ENCODE peak calls at places on chromosomes 4 and X, in five cellular contexts. V is uterus; U is tibial nerve; A is CD4-positive, CD25-positive, alpha-beta regulatory T cell; P is cardiac muscle cell. Z is an unnamed sample.
A peak's percentile ranks its signal among the peaks of the same experiment; 100 is the strongest.

GRCh38 chrX:1529756-1530155 is 7.2 kb downstream of the P2RY8 start:
- DNase-seq in P (no peak), V (no peak), U (no peak), A (no peak), Z (no peak)

GRCh38 chrX:130263016-130263415 is 5.7 kb downstream of the ZNF280C start:
- DNase-seq in V (no peak), A (no peak), P (no peak), U (no peak), Z (no peak)

GRCh38 chrX:108734426-108734825 is 1.9 kb downstream of the IRS4 start:
- DNase-seq in P (no peak), A (no peak), U (no peak), V (no peak), Z (no peak)

GRCh38 chr4:7831330-7831729 is 108.3 kb downstream of the AFAP1 start:
- DNase-seq in V (no peak), A (peak; percentile 56), U (no peak), P (no peak), Z (no peak)

GRCh38 chr4:100641326-100641725 is 123.5 kb upstream of the EMCN start:
- DNase-seq in A (no peak), V (no peak), P (no peak), U (no peak), Z (no peak)

GRCh38 chr4:83535520-83535944 is 376 bp upstream of the GPAT3 start:
- DNase-seq in U (no peak), P (peak; percentile 36), V (peak; percentile 32), A (peak; percentile 20), Z (peak; percentile 39)

GRCh38 chrX:1292581-1293310 is 24.1 kb downstream of the CSF2RA start:
- DNase-seq in V (no peak), U (no peak), P (peak; percentile 62), A (no peak), Z (no peak)

GRCh38 chr4:187383181-187383580 is 612.4 kb upstream of the ZFP42 start:
- DNase-seq in P (no peak), A (no peak), U (no peak), V (no peak), Z (no peak)

GRCh38 chrX:53654378-53654777 is 32.1 kb downstream of the HUWE1 start:
- DNase-seq in P (no peak), A (no peak), U (no peak), V (no peak), Z (no peak)

GRCh38 chrX:102988517-102988916 is 51.4 kb downstream of the RAB40AL start:
- DNase-seq in U (no peak), A (no peak), V (no peak), P (no peak), Z (no peak)

GRCh38 chr4:4260185-4260751 is 12.2 kb upstream of the TMEM128 start:
- DNase-seq in V (no peak), U (no peak), A (peak; percentile 80), P (no peak), Z (peak; percentile 57)

GRCh38 chr4:13907255-13907751 is 279.8 kb upstream of the BOD1L1 start:
- DNase-seq in U (no peak), P (no peak), V (no peak), A (no peak), Z (no peak)

GRCh38 chrX:10529344-10529743 is 91.0 kb downstream of the MID1 start:
- DNase-seq in P (no peak), V (no peak), A (no peak), U (no peak), Z (no peak)

GRCh38 chr4:89136525-89136924 is 25.2 kb downstream of the TIGD2 start:
- DNase-seq in P (no peak), A (no peak), V (no peak), U (no peak), Z (no peak)

GRCh38 chrX:40273356-40274050 is 175.7 kb upstream of the BCOR start:
- DNase-seq in P (peak; percentile 46), U (no peak), A (no peak), V (peak; percentile 40), Z (no peak)

GRCh38 chr4:6663596-6664393 is 23.3 kb downstream of the MRFAP1 start:
- DNase-seq in A (no peak), U (no peak), V (no peak), P (no peak), Z (no peak)

GRCh38 chrX:153411988-153412574 is 809 bp downstream of the ZFP92 start:
- DNase-seq in U (no peak), P (no peak), A (no peak), V (no peak), Z (no peak)

GRCh38 chr4:105474110-105474518 is 252 bp upstream of the PPA2 start:
- DNase-seq in U (peak; percentile 76), V (peak; percentile 85), A (no peak), P (no peak), Z (no peak)

GRCh38 chr4:74537459-74537858 is 92.5 kb downstream of the AREG start:
- DNase-seq in P (no peak), V (no peak), A (no peak), U (no peak), Z (no peak)

GRCh38 chr4:74539043-74539790 is 94.3 kb downstream of the AREG start:
- DNase-seq in P (no peak), V (no peak), U (no peak), A (no peak), Z (no peak)

GRCh38 chr4:74543247-74543670 is 98.3 kb downstream of the AREG start:
- DNase-seq in A (peak; percentile 42), V (no peak), U (no peak), P (no peak), Z (peak; percentile 36)

GRCh38 chr4:74541611-74542177 is 96.8 kb downstream of the AREG start:
- DNase-seq in U (no peak), A (no peak), V (no peak), P (no peak), Z (no peak)

DNA sequence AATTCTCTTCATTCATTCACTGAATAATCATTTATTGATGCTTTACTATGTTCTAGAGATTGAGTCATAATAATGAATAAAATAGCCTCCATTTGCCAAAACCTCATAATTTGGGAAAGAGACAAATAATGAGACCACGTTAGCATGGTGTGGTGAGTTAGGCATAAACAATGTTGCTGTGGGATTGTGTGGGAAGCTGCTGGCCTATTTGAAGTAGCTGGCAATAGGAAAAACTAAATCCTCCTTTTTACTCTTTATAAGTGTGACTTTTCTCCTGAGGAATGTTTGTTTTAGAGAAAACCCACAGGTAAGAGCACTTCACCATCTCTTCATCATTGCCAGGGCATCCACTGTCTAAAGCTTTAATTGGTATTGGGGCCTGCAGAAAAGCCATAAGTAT is 95.3 kb downstream of the AREG start:
- DNase-seq in A (no peak), P (no peak), V (no peak), U (no peak), Z (no peak)
- H3K27ac ChIP-seq in A (no peak overlapping the region), P (no peak overlapping the region), V (no peak overlapping the region), U (no peak overlapping the region), Z (no peak overlapping the region)

GRCh38 chr4:38381788-38382187 is 282.2 kb upstream of the KLF3 start:
- DNase-seq in V (peak; percentile 41), U (no peak), P (no peak), A (no peak), Z (no peak)

GRCh38 chr4:38385286-38386010 is 278.6 kb upstream of the KLF3 start:
- DNase-seq in P (no peak), U (no peak), A (no peak), V (no peak), Z (no peak)

GRCh38 chr4:38384962-38385285 is 279.1 kb upstream of the KLF3 start:
- DNase-seq in V (no peak), U (no peak), P (no peak), A (no peak), Z (no peak)

GRCh38 chr4:38382492-38382891 is 281.5 kb upstream of the KLF3 start:
- DNase-seq in U (no peak), V (no peak), P (no peak), A (no peak), Z (no peak)

DNA sequence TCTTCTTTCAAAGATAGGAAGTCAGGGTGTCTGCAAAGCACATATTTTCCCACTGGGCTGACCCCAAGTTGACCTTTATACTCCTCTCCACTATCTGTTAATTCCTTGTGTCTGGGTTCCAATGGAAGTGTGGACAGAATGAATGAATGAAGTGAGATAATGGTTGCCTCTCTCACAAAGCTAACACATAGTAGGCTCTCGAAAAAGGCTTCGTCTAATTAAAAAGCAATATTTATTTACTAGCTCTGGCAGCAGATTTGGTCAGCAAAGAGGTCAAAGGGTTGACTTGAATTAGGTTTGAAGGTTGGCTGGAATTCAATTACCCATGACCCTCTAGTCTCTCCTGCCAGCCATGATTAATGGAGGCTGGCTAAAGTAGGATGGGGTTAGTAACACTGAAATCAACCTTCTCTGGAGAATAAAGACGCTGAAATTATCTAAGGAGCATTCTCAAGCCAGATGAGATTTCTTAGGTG is 280.3 kb upstream of the KLF3 start:
- DNase-seq in A (no peak), U (no peak), V (no peak), P (no peak), Z (no peak)
- H3K4me1 ChIP-seq in A (no peaks in the 10 kb centered on the region), U (no peaks in the 10 kb centered on the region), V (peaks cover 8% of the 10 kb centered on the region), P (peaks cover 7% of the 10 kb centered on the region), Z (no peaks in the 10 kb centered on the region)

GRCh38 chr4:110348711-110349383 is 127.1 kb upstream of the ENPEP start:
- DNase-seq in A (no peak), U (no peak), P (no peak), V (no peak), Z (no peak)

GRCh38 chr4:110347805-110348204 is 128.2 kb upstream of the ENPEP start:
- DNase-seq in U (no peak), A (no peak), P (no peak), V (no peak), Z (no peak)

DNA sequence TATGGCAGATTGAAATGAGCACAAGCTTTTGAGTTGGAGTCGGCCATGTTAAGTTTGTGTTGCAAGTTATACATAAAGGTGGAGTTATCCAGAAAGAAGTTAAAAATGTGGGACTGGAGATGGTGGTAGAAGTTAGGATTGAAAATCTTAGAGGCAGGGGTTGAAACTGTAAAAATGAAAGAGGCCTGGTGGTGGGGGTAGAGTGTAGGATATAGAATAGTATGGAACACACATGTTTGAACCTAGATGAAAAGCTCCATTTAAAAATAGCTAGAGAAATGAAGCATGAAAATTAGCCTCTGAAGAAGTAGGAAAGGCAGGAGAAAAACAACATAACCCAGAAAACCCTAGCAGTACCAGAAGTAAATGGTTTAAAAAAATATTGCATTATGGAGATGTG is 131.8 kb upstream of the ENPEP start:
- DNase-seq in U (no peak), V (no peak), P (peak; percentile 40), A (no peak), Z (no peak)
- H3K4me3 ChIP-seq in U (no peak overlapping the region), V (no peak overlapping the region), P (no peak overlapping the region), A (no peak overlapping the region), Z (no peak overlapping the region)

GRCh38 chrX:140713174-140713539 is 3.6 kb downstream of the LINC00632 start:
- DNase-seq in A (no peak), P (no peak), U (no peak), V (no peak), Z (no peak)
- H3K27ac ChIP-seq in A (no peak overlapping the region), P (no peak overlapping the region), U (no peak overlapping the region), V (no peak overlapping the region), Z (no peak overlapping the region)

GRCh38 chr4:110287130-110287529 is 88.7 kb upstream of the ELOVL6 start:
- DNase-seq in U (no peak), P (no peak), A (peak; percentile 42), V (no peak), Z (no peak)
- H3K4me1 ChIP-seq in U (no peaks in the 10 kb centered on the region), P (peaks cover 6% of the 10 kb centered on the region), A (no peaks in the 10 kb centered on the region), V (no peaks in the 10 kb centered on the region), Z (no peaks in the 10 kb centered on the region)

Z was measured in naive thymus-derived CD4-positive, alpha-beta T cell.